ENCODE peak calls at places on chromosome 4, in ten cellular contexts. C, V, F, Y, T, N, O, D, Z and I are unnamed samples.

GRCh38 chr4:184475096-184475461 is 729 bp upstream of the IRF2 start:
- DNase-seq in O (peak; percentile 79), C (no peak), V (peak; percentile 53), N (peak; percentile 67), Z (peak; percentile 45), F (no peak), D (peak; percentile 34), Y (no peak), T (no peak), I (peak; percentile 70)

GRCh38 chr4:183961772-183962171 is 56.7 kb downstream of the STOX2 start:
- DNase-seq in Y (peak; percentile 49), D (no peak), T (no peak), N (no peak), F (no peak), V (peak; percentile 49), Z (no peak), O (no peak), C (no peak), I (no peak)

GRCh38 chr4:55347610-55348228 is 1.7 kb downstream of the SRD5A3 start:
- DNase-seq in Z (no peak), C (no peak), T (no peak), V (no peak), F (no peak), O (peak; percentile 63), N (no peak), D (peak; percentile 42), Y (no peak), I (no peak)

GRCh38 chr4:38086515-38087226 is 126.5 kb downstream of the PTTG2 start:
- DNase-seq in Y (no peak), F (no peak), T (no peak), O (no peak), D (no peak), V (peak; percentile 50), N (no peak), C (no peak), Z (no peak), I (no peak)

GRCh38 chr4:182219400-182219799 is 23.8 kb upstream of the TENM3 start:
- DNase-seq in D (peak; percentile 2), V (no peak), F (no peak), T (no peak), N (no peak), Z (no peak), Y (no peak), O (no peak), C (no peak), I (no peak)

GRCh38 chr4:35503435-35503834 is 740.9 kb downstream of the ARAP2 start:
- DNase-seq in F (no peak), Y (no peak), C (no peak), V (no peak), T (no peak), Z (no peak), O (no peak), D (no peak), N (no peak), I (no peak)

GRCh38 chr4:8465615-8466611 is 25.3 kb downstream of the TRMT44 start:
- DNase-seq in O (no peak), Y (no peak), Z (no peak), N (no peak), T (no peak), V (no peak), D (no peak), F (no peak), C (no peak), I (no peak)

GRCh38 chr4:159770398-159770797 is 667.5 kb downstream of the RAPGEF2 start:
- DNase-seq in T (no peak), D (no peak), V (no peak), Z (no peak), Y (no peak), C (no peak), N (no peak), F (no peak), O (no peak), I (no peak)

GRCh38 chr4:121112530-121112929 is 40.2 kb upstream of the NDNF start:
- DNase-seq in Z (no peak), N (no peak), D (no peak), T (no peak), F (no peak), V (no peak), C (no peak), O (peak; percentile 25), Y (no peak), I (no peak)

GRCh38 chr4:4383085-4383484 is 3.8 kb upstream of the NSG1 start:
- DNase-seq in F (no peak), N (no peak), V (no peak), T (no peak), C (no peak), O (no peak), D (no peak), Z (no peak), Y (no peak), I (no peak)

GRCh38 chr4:4386736-4387392 is at the start of gene NSG1:
- DNase-seq in F (peak; percentile 71), N (peak; percentile 48), C (no peak), Y (peak; percentile 73), D (no peak), V (peak; percentile 42), T (no peak), Z (no peak), O (peak; percentile 60), I (peak; percentile 68)

GRCh38 chr4:4386296-4386735 is 586 bp upstream of the NSG1 start:
- DNase-seq in Z (peak; percentile 59), V (peak; percentile 76), C (no peak), N (peak; percentile 47), O (no peak), Y (peak; percentile 65), D (no peak), T (no peak), F (peak; percentile 75), I (peak; percentile 75)

GRCh38 chr4:4385729-4386295 is 1.1 kb upstream of the NSG1 start:
- DNase-seq in F (peak; percentile 75), Y (no peak), C (no peak), V (no peak), O (no peak), N (no peak), D (no peak), Z (no peak), T (no peak), I (no peak)

DNA sequence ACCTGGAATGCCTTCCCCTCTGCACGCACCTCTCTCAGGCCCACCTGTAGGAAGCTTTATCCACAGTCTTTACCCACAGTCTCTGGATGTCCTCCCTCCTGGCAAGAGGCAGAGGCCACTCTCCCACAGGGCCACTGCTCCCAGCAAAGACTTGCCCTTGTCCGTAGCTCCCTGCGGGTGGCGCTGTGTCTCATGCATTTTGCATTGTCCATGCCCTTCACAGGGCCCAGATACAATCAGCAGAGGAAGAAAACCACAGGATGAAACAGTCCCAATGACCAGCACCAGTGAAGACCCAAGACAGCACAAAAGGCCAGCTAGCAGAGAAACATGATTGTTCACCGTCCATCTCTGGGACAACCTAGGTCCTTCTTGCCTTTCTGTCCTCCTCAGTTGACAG is 2.1 kb upstream of the NSG1 start:
- DNase-seq in D (peak; percentile 16), O (peak; percentile 41), N (peak; percentile 68), F (peak; percentile 78), V (peak; percentile 93), Y (peak; percentile 83), T (peak; percentile 22), C (no peak), Z (peak; percentile 85), I (no peak)
- H3K4me2 ChIP-seq in D (no peak overlapping the region), O (no peak overlapping the region), N (no peak overlapping the region), F (no peak overlapping the region), V (peak overlapping the region; percentile 92), Y (no peak overlapping the region), T (no peak overlapping the region), C (no peak overlapping the region), Z (no peak overlapping the region), I (no peak overlapping the region)

GRCh38 chr4:105923507-105924238 is 28.4 kb downstream of the NPNT start:
- DNase-seq in Y (peak; percentile 11), Z (no peak), N (peak; percentile 54), O (peak; percentile 16), V (no peak), C (no peak), F (no peak), D (peak; percentile 6), T (peak; percentile 54), I (no peak)
- H2AFZ ChIP-seq in Y (no peak overlapping the region), Z (no peak overlapping the region), N (peak overlapping the region; percentile 27), O (no peak overlapping the region), V (no peak overlapping the region), C (no peak overlapping the region), F (no peak overlapping the region), D (no peak overlapping the region), T (no peak overlapping the region), I (no peak overlapping the region)

GRCh38 chr4:186079698-186080097 is 10.7 kb downstream of the TLR3 start:
- DNase-seq in V (no peak), C (no peak), D (no peak), T (no peak), O (no peak), F (peak; percentile 48), Z (no peak), N (no peak), Y (no peak), I (no peak)
- H3K4me2 ChIP-seq in V (peak overlapping the region; percentile 42), C (no peak overlapping the region), D (peak overlapping the region; percentile 28), T (no peak overlapping the region), O (no peak overlapping the region), F (peak overlapping the region; percentile 8), Z (no peak overlapping the region), N (no peak overlapping the region), Y (peak overlapping the region; percentile 53), I (no peak overlapping the region)

GRCh38 chr4:150581206-150581605 is 745 bp upstream of the MAB21L2 start:
- DNase-seq in V (no peak), O (no peak), Y (no peak), T (no peak), F (no peak), C (no peak), D (no peak), N (no peak), Z (no peak), I (no peak)

GRCh38 chr4:150580244-150580643 is 1.7 kb upstream of the MAB21L2 start:
- DNase-seq in C (no peak), F (no peak), D (no peak), T (no peak), N (no peak), Z (no peak), Y (peak; percentile 53), V (peak; percentile 8), O (no peak), I (no peak)

GRCh38 chr4:150582881-150583286 is 933 bp downstream of the MAB21L2 start:
- DNase-seq in F (peak; percentile 70), N (peak; percentile 76), D (no peak), V (peak; percentile 69), C (no peak), T (no peak), Y (peak; percentile 72), Z (peak; percentile 52), O (no peak), I (no peak)

GRCh38 chr4:150582101-150582565 is at the start of gene MAB21L2:
- DNase-seq in C (no peak), T (no peak), D (no peak), N (peak; percentile 80), Y (peak; percentile 50), F (no peak), Z (peak; percentile 31), O (no peak), V (peak; percentile 29), I (no peak)

DNA sequence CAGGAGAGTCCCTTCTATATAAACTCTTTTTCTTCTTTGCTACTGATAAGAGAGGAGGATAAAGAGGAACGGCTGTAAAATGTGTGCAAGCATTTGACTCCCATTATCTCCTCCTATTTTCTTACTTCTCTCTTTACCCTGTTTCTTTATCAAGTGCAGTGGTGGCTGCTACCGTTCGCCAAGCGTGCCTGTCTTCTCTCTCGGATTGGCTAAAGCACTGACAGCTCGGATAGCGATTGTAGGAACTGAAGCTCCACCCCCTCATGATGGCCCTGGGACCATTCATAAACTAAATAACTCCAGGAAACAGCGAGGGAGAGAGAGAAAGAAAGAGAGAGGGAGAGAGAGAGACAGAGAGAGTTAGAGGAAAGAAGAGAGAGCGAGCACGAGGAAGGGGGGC is 340 bp upstream of the MAB21L2 start:
- DNase-seq in T (no peak), D (no peak), N (peak; percentile 96), O (no peak), Y (peak; percentile 88), C (no peak), Z (peak; percentile 71), V (peak; percentile 88), F (peak; percentile 54), I (no peak)
- H2AFZ ChIP-seq in T (no peak overlapping the region), D (no peak overlapping the region), N (no peak overlapping the region), O (no peak overlapping the region), Y (no peak overlapping the region), C (no peak overlapping the region), Z (no peak overlapping the region), V (no peak overlapping the region), F (no peak overlapping the region), I (no peak overlapping the region)